ENCODE peak calls at places on chromosomes 7 and 10, in four cellular contexts. R is SK-N-SH, Y is K562, F is GM12878. I is an unnamed sample.

GRCh38 chr7:157428554-157428945 is 91.7 kb downstream of the DNAJB6 start:
- DNase-seq in R (no peak), Y (no peak), F (no peak), I (peak)

GRCh38 chr7:47635091-47636090 is 53.5 kb upstream of the TNS3 start:
- DNase-seq in R (peak), Y (no peak), F (no peak), I (peak)

GRCh38 chr7:116030626-116031276 is at the start of gene TFEC:
- DNase-seq in R (no peak), Y (no peak), F (no peak), I (no peak)

GRCh38 chr7:79334841-79335240 is 118.6 kb downstream of the MAGI2 start:
- DNase-seq in R (no peak), Y (no peak), F (no peak), I (no peak)

GRCh38 chr10:70440296-70441160 is 953 bp downstream of the NODAL start:
- DNase-seq in R (peak), Y (peak), F (no peak), I (peak)

GRCh38 chr7:44638611-44639557 is 32.5 kb downstream of the OGDH start:
- DNase-seq in R (peak), Y (peak), F (peak), I (peak)

GRCh38 chr10:33291053-33291592 is 43.3 kb downstream of the NRP1 start:
- DNase-seq in R (no peak), Y (no peak), F (no peak), I (no peak)

GRCh38 chr10:116053910-116054309 is 219.1 kb downstream of the GFRA1 start:
- DNase-seq in R (no peak), Y (no peak), F (no peak), I (no peak)

GRCh38 chr7:46649896-46650295 is 728.8 kb upstream of the IGFBP3 start:
- DNase-seq in R (no peak), Y (no peak), F (no peak), I (no peak)

GRCh38 chr10:128095023-128095752 is 31.0 kb downstream of the MKI67 start:
- DNase-seq in R (no peak), Y (no peak), F (no peak), I (no peak)

GRCh38 chr10:63665765-63666164 is 144.6 kb downstream of the REEP3 start:
- DNase-seq in R (no peak), Y (no peak), F (no peak), I (no peak)

GRCh38 chr10:4790045-4790444 is 36.0 kb upstream of the AKR1E2 start:
- DNase-seq in R (no peak), Y (no peak), F (no peak), I (no peak)

GRCh38 chr7:140007051-140007690 is 55.6 kb downstream of the PARP12 start:
- DNase-seq in R (no peak), Y (no peak), F (no peak), I (no peak)

GRCh38 chr7:4883352-4884144 is at the start of gene RADIL:
- DNase-seq in R (peak), Y (peak), F (no peak), I (peak)

GRCh38 chr7:4880218-4880617 is 3.3 kb downstream of the RADIL start:
- DNase-seq in R (peak), Y (no peak), F (no peak), I (no peak)

GRCh38 chr7:4882169-4882741 is 1.3 kb downstream of the RADIL start:
- DNase-seq in R (peak), Y (peak), F (no peak), I (peak)

GRCh38 chr7:4885317-4885807 is 1.8 kb upstream of the RADIL start:
- DNase-seq in R (no peak), Y (no peak), F (no peak), I (no peak)

DNA sequence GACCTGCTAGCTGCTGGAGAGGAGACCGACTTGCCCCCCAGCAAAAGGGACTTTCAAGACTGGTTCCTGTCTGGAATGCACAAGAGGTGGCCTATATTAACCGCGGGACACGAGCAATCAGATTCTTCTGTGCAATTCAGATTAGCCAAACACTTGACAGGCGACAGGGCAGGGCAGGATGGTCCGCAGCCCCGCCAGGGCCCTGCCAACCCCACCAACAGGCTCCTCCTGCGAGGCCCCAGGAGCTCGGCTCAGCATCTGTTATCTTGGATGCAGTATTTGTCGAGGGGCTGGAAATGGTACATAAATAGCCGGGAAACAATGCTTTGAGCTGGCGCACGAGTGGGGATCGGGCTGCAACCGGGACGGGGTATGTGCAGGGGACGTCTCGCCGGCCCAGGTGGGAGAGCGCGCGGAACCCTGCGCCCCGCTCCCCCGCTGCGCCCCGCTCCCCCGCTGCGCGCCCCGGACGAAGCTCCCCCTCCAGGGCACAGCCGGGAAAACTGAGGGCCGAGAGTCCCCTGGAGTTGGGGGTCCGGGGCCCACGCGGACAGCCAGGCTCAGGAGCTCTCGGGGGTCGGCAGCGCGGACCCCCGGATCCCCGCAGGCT is 669 bp downstream of the RADIL start:
- DNase-seq in R (peak), Y (no peak), F (no peak), I (no peak)
- TF ChIP-seq USF1 in R (no peak), Y (no peak), F (no peak), I (no peak)

DNA sequence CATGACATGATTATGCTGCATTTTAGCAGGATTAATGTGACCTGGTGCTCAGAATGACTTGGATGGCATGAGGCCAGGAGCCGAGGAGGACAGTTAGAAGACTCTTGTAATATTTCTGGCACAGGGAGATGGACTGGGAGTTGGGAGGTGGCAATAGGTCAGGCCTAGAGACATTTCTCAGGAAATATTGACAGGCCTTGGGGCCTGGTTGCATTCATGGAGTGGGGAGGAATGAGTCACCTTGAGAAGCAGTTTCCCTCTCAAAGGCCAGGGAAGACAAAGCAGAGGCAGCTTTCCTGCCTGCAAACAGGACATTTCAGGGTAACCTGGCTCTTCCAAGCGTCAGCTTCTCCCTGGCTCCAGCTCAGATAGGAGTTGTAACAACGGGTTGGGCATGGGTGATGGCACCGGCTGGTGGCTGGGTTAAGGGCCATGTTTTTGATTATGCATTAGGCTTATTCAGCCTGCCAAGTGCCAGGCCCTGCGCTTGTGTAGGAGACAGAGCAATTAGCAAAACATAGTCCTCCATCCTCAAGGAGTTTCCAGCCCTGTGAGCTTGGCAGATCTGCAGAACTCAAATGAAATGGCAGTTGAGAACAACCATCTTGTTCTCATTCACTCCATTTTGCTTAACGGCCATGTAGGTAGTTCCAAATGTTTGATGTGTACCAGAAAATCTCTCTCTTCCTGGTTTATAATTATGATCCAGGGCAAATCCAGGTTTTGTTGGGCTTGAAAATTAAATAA is 38.2 kb downstream of the HK1 start:
- DNase-seq in R (no peak), Y (no peak), F (no peak), I (no peak)
- TF ChIP-seq USF1 in R (no peak), Y (peak), F (no peak), I (no peak)

GRCh38 chr10:62249974-62250373 is 18.7 kb downstream of the RTKN2 start:
- DNase-seq in R (no peak), Y (no peak), F (no peak), I (no peak)

GRCh38 chr10:62248465-62248864 is 20.2 kb downstream of the RTKN2 start:
- DNase-seq in R (no peak), Y (no peak), F (no peak), I (no peak)

GRCh38 chr10:62253704-62254103 is 14.9 kb downstream of the RTKN2 start:
- DNase-seq in R (no peak), Y (no peak), F (no peak), I (no peak)

GRCh38 chr10:62252051-62252450 is 16.6 kb downstream of the RTKN2 start:
- DNase-seq in R (no peak), Y (no peak), F (no peak), I (no peak)

DNA sequence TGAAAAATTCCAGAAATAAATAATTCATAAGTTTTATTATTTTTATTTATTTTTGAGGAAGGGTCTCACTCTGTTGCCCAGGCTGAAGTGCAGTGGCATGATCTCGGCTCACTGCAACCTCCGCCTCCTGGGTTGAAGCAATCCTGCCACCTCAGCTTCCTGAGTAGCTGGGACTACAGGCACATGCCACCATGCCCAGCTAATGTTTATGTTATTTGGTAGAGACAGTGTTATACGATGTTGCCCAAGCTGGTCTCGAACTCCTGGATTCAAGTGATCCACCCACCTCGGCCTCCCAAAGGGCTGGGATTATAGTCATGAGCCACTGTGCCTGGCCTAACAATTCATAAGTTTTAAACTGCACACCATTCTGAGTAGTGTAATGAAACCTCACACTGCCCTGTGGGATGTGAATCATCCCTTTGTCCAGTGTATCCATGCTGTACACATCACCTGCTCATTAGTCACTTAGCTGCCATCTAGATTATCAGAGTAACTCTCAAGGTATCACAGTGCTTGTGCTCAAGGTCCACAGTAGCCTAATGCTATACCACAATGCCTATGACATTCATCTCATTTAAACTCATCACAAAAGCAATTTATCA is 17.9 kb downstream of the RTKN2 start:
- DNase-seq in R (no peak), Y (no peak), F (no peak), I (no peak)
- TF ChIP-seq USF1 in R (no peak), Y (no peak), F (no peak), I (no peak)

DNA sequence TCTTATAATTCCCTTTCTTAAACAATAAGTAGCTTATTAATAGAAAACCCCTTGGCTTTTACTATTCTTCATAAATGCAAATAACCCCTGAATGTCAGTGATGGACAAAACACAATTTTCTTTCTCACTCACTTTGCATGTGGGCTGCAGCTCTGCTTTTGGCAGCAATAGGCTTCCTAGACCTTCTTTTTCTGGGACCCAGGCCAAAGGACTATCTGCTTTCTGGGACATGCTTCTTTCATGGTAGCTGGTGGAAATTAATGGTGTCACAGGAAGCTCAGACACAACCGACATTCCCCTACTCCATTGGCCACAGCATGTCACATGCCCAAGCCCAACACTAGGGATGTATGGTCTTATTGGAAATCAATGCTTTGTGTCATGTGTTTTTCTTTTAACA is 134.3 kb upstream of the MDFIC start:
- DNase-seq in R (no peak), Y (no peak), F (no peak), I (no peak)
- TF ChIP-seq USF1 in R (no peak), Y (no peak), F (no peak), I (no peak)

GRCh38 chr7:117774943-117775342 is 98.3 kb downstream of the CTTNBP2 start:
- DNase-seq in R (no peak), Y (no peak), F (no peak), I (no peak)
- TF ChIP-seq USF1 in R (no peak), Y (no peak), F (no peak), I (no peak)

GRCh38 chr7:37359662-37360444 is 88.8 kb downstream of the ELMO1 start:
- DNase-seq in R (no peak), Y (no peak), F (no peak), I (no peak)

GRCh38 chr7:37357277-37357996 is 91.2 kb downstream of the ELMO1 start:
- DNase-seq in R (no peak), Y (peak), F (no peak), I (no peak)

GRCh38 chr7:37362802-37363201 is 85.9 kb downstream of the ELMO1 start:
- DNase-seq in R (no peak), Y (no peak), F (no peak), I (no peak)

GRCh38 chr7:37359180-37359579 is 89.5 kb downstream of the ELMO1 start:
- DNase-seq in R (no peak), Y (no peak), F (no peak), I (no peak)

GRCh38 chr7:37360469-37360868 is 88.2 kb downstream of the ELMO1 start:
- DNase-seq in R (no peak), Y (no peak), F (no peak), I (no peak)
- TF ChIP-seq USF1 in R (no peak), Y (no peak), F (no peak), I (no peak)

I was measured in WTC11.